ENCODE peak calls at places on chromosomes 2 and 18, in nine cellular contexts. P is AG20443; G is nucleus accumbens; U is substantia nigra; S is AG09309; R is HT-29; X is stimulated activated CD8-positive, alpha-beta memory T cell treated with anti-CD3 and anti-CD28 coated beads, Interleukin-15, amount 100 ng/mL, for 24 hours; Q is HCT116; L is prostate gland. Y is an unnamed sample.

GRCh38 chr2:203252851-203253250 is 14.0 kb downstream of the CYP20A1 start:
- DNase-seq in P (no peak), G (no peak), U (no peak), S (no peak), R (no peak), X (no peak), Q (no peak), L (no peak), Y (no peak)

GRCh38 chr2:120979398-120979797 is 243.7 kb downstream of the GLI2 start:
- DNase-seq in P (no peak), G (no peak), U (no peak), S (no peak), R (no peak), X (no peak), Q (no peak), L (no peak), Y (no peak)

GRCh38 chr2:172296267-172297046 is 130.9 kb upstream of the ITGA6 start:
- DNase-seq in P (no peak), G (no peak), U (no peak), S (no peak), R (no peak), X (no peak), Q (no peak), L (no peak), Y (no peak)

GRCh38 chr2:37376421-37377186 is 32.2 kb downstream of the QPCT start:
- DNase-seq in P (peak; percentile 81), G (no peak), U (no peak), S (peak; percentile 90), R (peak; percentile 75), X (no peak), Q (peak; percentile 60), L (peak; percentile 91), Y (no peak)

GRCh38 chr18:10420561-10421352 is 33.7 kb upstream of the APCDD1 start:
- DNase-seq in P (peak; percentile 47), G (no peak), U (no peak), S (peak; percentile 21), R (no peak), X (no peak), Q (no peak), L (no peak), Y (no peak)

GRCh38 chr18:60861575-60861974 is 471.7 kb upstream of the CDH20 start:
- DNase-seq in P (no peak), G (no peak), U (no peak), S (no peak), R (no peak), X (no peak), Q (no peak), L (no peak), Y (no peak)

GRCh38 chr2:179272406-179273192 is 8.0 kb upstream of the SESTD1 start:
- DNase-seq in P (peak; percentile 68), G (peak; percentile 5), U (no peak), S (peak; percentile 48), R (peak; percentile 48), X (no peak), Q (no peak), L (no peak), Y (no peak)

GRCh38 chr2:9463698-9464034 is 10.7 kb upstream of the IAH1 start:
- DNase-seq in P (no peak), G (no peak), U (no peak), S (no peak), R (no peak), X (no peak), Q (no peak), L (no peak), Y (no peak)

GRCh38 chr18:36366994-36367839 is 69.7 kb downstream of the FHOD3 start:
- DNase-seq in P (no peak), G (no peak), U (no peak), S (no peak), R (no peak), X (no peak), Q (no peak), L (no peak), Y (no peak)

GRCh38 chr18:58095251-58095650 is 51.2 kb downstream of the NEDD4L start:
- DNase-seq in P (no peak), G (no peak), U (no peak), S (no peak), R (no peak), X (no peak), Q (no peak), L (no peak), Y (no peak)

GRCh38 chr2:10706033-10706432 is 15.4 kb upstream of the ATP6V1C2 start:
- DNase-seq in P (no peak), G (no peak), U (no peak), S (no peak), R (no peak), X (no peak), Q (no peak), L (no peak), Y (no peak)

GRCh38 chr18:2325308-2325849 is 245.9 kb downstream of the METTL4 start:
- DNase-seq in P (no peak), G (no peak), U (no peak), S (no peak), R (no peak), X (no peak), Q (no peak), L (no peak), Y (peak; percentile 91)

GRCh38 chr18:47968006-47968676 is 37.7 kb upstream of the SMAD2 start:
- DNase-seq in P (no peak), G (no peak), U (no peak), S (no peak), R (no peak), X (no peak), Q (no peak), L (no peak), Y (no peak)

GRCh38 chr2:133825778-133826177 is 257.5 kb upstream of the NCKAP5 start:
- DNase-seq in P (no peak), G (no peak), U (no peak), S (no peak), R (no peak), X (no peak), Q (no peak), L (no peak), Y (no peak)

GRCh38 chr2:73811878-73812277 is 16.9 kb upstream of the STAMBP start:
- DNase-seq in P (no peak), G (no peak), U (no peak), S (no peak), R (no peak), X (no peak), Q (no peak), L (no peak), Y (no peak)

GRCh38 chr2:73970850-73971471 is 13.7 kb upstream of the TET3 start:
- DNase-seq in P (peak; percentile 41), G (peak; percentile 15), U (peak; percentile 19), S (no peak), R (no peak), X (no peak), Q (no peak), L (no peak), Y (peak; percentile 62)

GRCh38 chr18:48657446-48658120 is 118.8 kb downstream of the CTIF start:
- DNase-seq in P (no peak), G (peak; percentile 82), U (no peak), S (no peak), R (no peak), X (no peak), Q (no peak), L (no peak), Y (no peak)

GRCh38 chr2:173855686-173856085 is 109.5 kb downstream of the SP3 start:
- DNase-seq in P (no peak), G (no peak), U (no peak), S (no peak), R (no peak), X (no peak), Q (no peak), L (no peak), Y (no peak)

GRCh38 chr2:19786408-19787058 is 115.2 kb downstream of the TTC32 start:
- DNase-seq in P (peak; percentile 71), G (no peak), U (no peak), S (peak; percentile 57), R (no peak), X (no peak), Q (no peak), L (no peak), Y (peak; percentile 44)

GRCh38 chr2:59920961-59921360 is 632.5 kb downstream of the BCL11A start:
- DNase-seq in P (no peak), G (no peak), U (no peak), S (no peak), R (no peak), X (no peak), Q (no peak), L (no peak), Y (no peak)

GRCh38 chr18:78408623-78409022 is 571.0 kb upstream of the SALL3 start:
- DNase-seq in P (no peak), G (no peak), U (no peak), S (no peak), R (no peak), X (no peak), Q (no peak), L (no peak), Y (no peak)

GRCh38 chr2:113791697-113792590 is 35.5 kb upstream of the SLC35F5 start:
- DNase-seq in P (peak; percentile 17), G (no peak), U (no peak), S (no peak), R (no peak), X (no peak), Q (no peak), L (no peak), Y (no peak)

GRCh38 chr2:72214429-72215143 is 66.9 kb upstream of the CYP26B1 start:
- DNase-seq in P (peak; percentile 54), G (no peak), U (no peak), S (peak; percentile 64), R (no peak), X (no peak), Q (no peak), L (no peak), Y (no peak)

Y was measured in K562.